ENCODE peak calls at places on chromosomes 16 and 17, in eight cellular contexts. One of them, this sample, is unnamed.

GRCh38 chr17:36901506-36901905 is 35.8 kb upstream of the LHX1 start:
- DNase-seq in IMR-90: peak; percentile 33
- DNase-seq in body of pancreas: no peak
- DNase-seq in A549: no peak
- DNase-seq in heart left ventricle: no peak
- DNase-seq in stomach: no peak
- DNase-seq in GM12878: no peak
- DNase-seq in transverse colon: no peak
- DNase-seq in this sample: no peak

GRCh38 chr17:82696916-82697807 is 1.3 kb downstream of the RAB40B start:
- DNase-seq in IMR-90: no peak
- DNase-seq in body of pancreas: no peak
- DNase-seq in A549: no peak
- DNase-seq in heart left ventricle: no peak
- DNase-seq in stomach: peak; percentile 34
- DNase-seq in GM12878: no peak
- DNase-seq in transverse colon: no peak
- DNase-seq in this sample: no peak

GRCh38 chr17:29341726-29342125 is 47.8 kb upstream of the NUFIP2 start:
- DNase-seq in IMR-90: peak; percentile 16
- DNase-seq in body of pancreas: no peak
- DNase-seq in A549: no peak
- DNase-seq in heart left ventricle: no peak
- DNase-seq in stomach: no peak
- DNase-seq in GM12878: no peak
- DNase-seq in transverse colon: no peak
- DNase-seq in this sample: no peak

GRCh38 chr17:73910216-73910615 is 266.0 kb upstream of the SDK2 start:
- DNase-seq in IMR-90: no peak
- DNase-seq in body of pancreas: no peak
- DNase-seq in A549: no peak
- DNase-seq in heart left ventricle: no peak
- DNase-seq in stomach: no peak
- DNase-seq in GM12878: no peak
- DNase-seq in transverse colon: no peak
- DNase-seq in this sample: no peak

GRCh38 chr17:4234406-4234805 is 29.4 kb downstream of the ANKFY1 start:
- DNase-seq in IMR-90: peak; percentile 31
- DNase-seq in body of pancreas: no peak
- DNase-seq in A549: no peak
- DNase-seq in heart left ventricle: no peak
- DNase-seq in stomach: no peak
- DNase-seq in GM12878: no peak
- DNase-seq in transverse colon: no peak
- DNase-seq in this sample: no peak

GRCh38 chr17:50301891-50302584 is 27.8 kb downstream of the TMEM92 start:
- DNase-seq in IMR-90: no peak
- DNase-seq in body of pancreas: no peak
- DNase-seq in A549: no peak
- DNase-seq in heart left ventricle: no peak
- DNase-seq in stomach: peak; percentile 79
- DNase-seq in GM12878: no peak
- DNase-seq in transverse colon: no peak
- DNase-seq in this sample: peak; percentile 8

GRCh38 chr16:27286446-27286845 is 17.9 kb upstream of the NSMCE1 start:
- DNase-seq in IMR-90: peak; percentile 97
- DNase-seq in body of pancreas: no peak
- DNase-seq in A549: peak; percentile 55
- DNase-seq in heart left ventricle: peak; percentile 33
- DNase-seq in stomach: no peak
- DNase-seq in GM12878: no peak
- DNase-seq in transverse colon: no peak
- DNase-seq in this sample: no peak

GRCh38 chr17:28577466-28577824 is 750 bp upstream of the ALDOC start:
- DNase-seq in IMR-90: no peak
- DNase-seq in body of pancreas: no peak
- DNase-seq in A549: no peak
- DNase-seq in heart left ventricle: no peak
- DNase-seq in stomach: no peak
- DNase-seq in GM12878: no peak
- DNase-seq in transverse colon: no peak
- DNase-seq in this sample: peak; percentile 43

GRCh38 chr16:86013867-86014266 is 114.9 kb downstream of the IRF8 start:
- DNase-seq in IMR-90: no peak
- DNase-seq in body of pancreas: no peak
- DNase-seq in A549: no peak
- DNase-seq in heart left ventricle: no peak
- DNase-seq in stomach: no peak
- DNase-seq in GM12878: no peak
- DNase-seq in transverse colon: no peak
- DNase-seq in this sample: no peak

GRCh38 chr16:18809165-18809564 is 7.8 kb upstream of the ARL6IP1 start:
- DNase-seq in IMR-90: no peak
- DNase-seq in body of pancreas: no peak
- DNase-seq in A549: no peak
- DNase-seq in heart left ventricle: no peak
- DNase-seq in stomach: no peak
- DNase-seq in GM12878: no peak
- DNase-seq in transverse colon: no peak
- DNase-seq in this sample: no peak

GRCh38 chr17:8324132-8324531 is 14.1 kb downstream of the ARHGEF15 start:
- DNase-seq in IMR-90: no peak
- DNase-seq in body of pancreas: no peak
- DNase-seq in A549: no peak
- DNase-seq in heart left ventricle: no peak
- DNase-seq in stomach: no peak
- DNase-seq in GM12878: no peak
- DNase-seq in transverse colon: no peak
- DNase-seq in this sample: no peak

GRCh38 chr17:8322078-8322477 is 12.0 kb downstream of the ARHGEF15 start:
- DNase-seq in IMR-90: no peak
- DNase-seq in body of pancreas: no peak
- DNase-seq in A549: no peak
- DNase-seq in heart left ventricle: no peak
- DNase-seq in stomach: no peak
- DNase-seq in GM12878: no peak
- DNase-seq in transverse colon: no peak
- DNase-seq in this sample: peak; percentile 50

GRCh38 chr17:8332128-8332527 is 7.5 kb upstream of the ODF4 start:
- DNase-seq in IMR-90: no peak
- DNase-seq in body of pancreas: no peak
- DNase-seq in A549: no peak
- DNase-seq in heart left ventricle: no peak
- DNase-seq in stomach: no peak
- DNase-seq in GM12878: no peak
- DNase-seq in transverse colon: no peak
- DNase-seq in this sample: no peak

GRCh38 chr17:8324913-8325312 is 14.7 kb upstream of the ODF4 start:
- DNase-seq in IMR-90: no peak
- DNase-seq in body of pancreas: no peak
- DNase-seq in A549: no peak
- DNase-seq in heart left ventricle: no peak
- DNase-seq in stomach: no peak
- DNase-seq in GM12878: no peak
- DNase-seq in transverse colon: no peak
- DNase-seq in this sample: no peak

GRCh38 chr17:8326591-8327583 is 12.8 kb upstream of the ODF4 start:
- DNase-seq in IMR-90: no peak
- DNase-seq in body of pancreas: peak; percentile 46
- DNase-seq in A549: no peak
- DNase-seq in heart left ventricle: peak; percentile 47
- DNase-seq in stomach: peak; percentile 37
- DNase-seq in GM12878: no peak
- DNase-seq in transverse colon: no peak
- DNase-seq in this sample: peak; percentile 54
- TF ChIP-seq POLR2A in IMR-90: no peak
- TF ChIP-seq POLR2A in body of pancreas: no peak
- TF ChIP-seq POLR2A in A549: no peak
- TF ChIP-seq POLR2A in heart left ventricle: no peak
- TF ChIP-seq POLR2A in stomach: no peak
- TF ChIP-seq POLR2A in GM12878: no peak
- TF ChIP-seq POLR2A in transverse colon: no peak
- TF ChIP-seq POLR2A in this sample: no peak

GRCh38 chr17:15652960-15653359 is 31.2 kb downstream of the TRIM16 start:
- DNase-seq in IMR-90: no peak
- DNase-seq in body of pancreas: no peak
- DNase-seq in A549: no peak
- DNase-seq in heart left ventricle: no peak
- DNase-seq in stomach: no peak
- DNase-seq in GM12878: no peak
- DNase-seq in transverse colon: no peak
- DNase-seq in this sample: no peak

GRCh38 chr17:15649861-15650391 is 30.4 kb upstream of the FBXW10B start:
- DNase-seq in IMR-90: peak; percentile 55
- DNase-seq in body of pancreas: peak; percentile 50
- DNase-seq in A549: peak; percentile 52
- DNase-seq in heart left ventricle: peak; percentile 35
- DNase-seq in stomach: peak; percentile 78
- DNase-seq in GM12878: no peak
- DNase-seq in transverse colon: peak; percentile 80
- DNase-seq in this sample: no peak

GRCh38 chr17:15648384-15648783 is 28.9 kb upstream of the FBXW10B start:
- DNase-seq in IMR-90: no peak
- DNase-seq in body of pancreas: no peak
- DNase-seq in A549: no peak
- DNase-seq in heart left ventricle: no peak
- DNase-seq in stomach: no peak
- DNase-seq in GM12878: no peak
- DNase-seq in transverse colon: no peak
- DNase-seq in this sample: no peak

GRCh38 chr17:15651001-15651582 is 31.6 kb upstream of the FBXW10B start:
- DNase-seq in IMR-90: no peak
- DNase-seq in body of pancreas: no peak
- DNase-seq in A549: no peak
- DNase-seq in heart left ventricle: peak; percentile 21
- DNase-seq in stomach: no peak
- DNase-seq in GM12878: no peak
- DNase-seq in transverse colon: peak; percentile 17
- DNase-seq in this sample: no peak

DNA sequence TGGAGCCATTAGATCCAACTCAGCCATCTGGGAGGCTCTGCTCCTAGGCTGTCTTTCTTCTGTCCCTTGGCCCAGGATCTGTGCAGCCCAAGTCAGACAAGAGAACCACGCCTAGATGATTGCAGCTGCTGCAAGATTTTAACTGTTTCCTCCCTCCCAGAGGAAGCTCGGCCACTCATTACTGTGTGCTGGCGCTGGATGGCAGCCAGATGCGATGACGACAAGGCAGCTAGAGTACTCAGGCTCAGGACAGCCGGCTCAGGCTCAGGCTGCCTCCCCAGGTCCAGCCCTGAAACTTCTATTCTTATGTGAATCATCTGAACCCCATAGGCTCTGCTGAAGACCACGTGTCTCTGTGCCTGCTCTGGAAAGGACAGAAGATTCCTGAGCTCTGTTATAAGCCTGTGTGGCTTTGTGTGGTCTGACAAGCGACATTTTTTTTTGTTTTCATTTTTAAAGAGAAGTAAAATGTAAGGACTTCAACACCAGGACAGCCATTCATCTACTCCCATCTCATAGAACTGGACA is 32.1 kb upstream of the FBXW10B start:
- DNase-seq in IMR-90: peak; percentile 99
- DNase-seq in body of pancreas: peak; percentile 83
- DNase-seq in A549: peak; percentile 96
- DNase-seq in heart left ventricle: peak; percentile 95
- DNase-seq in stomach: peak; percentile 91
- DNase-seq in GM12878: peak; percentile 33
- DNase-seq in transverse colon: peak; percentile 94
- DNase-seq in this sample: peak; percentile 89
- TF ChIP-seq POLR2A in IMR-90: peak; percentile 68
- TF ChIP-seq POLR2A in body of pancreas: no peak
- TF ChIP-seq POLR2A in A549: peak; percentile 70
- TF ChIP-seq POLR2A in heart left ventricle: peak; percentile 84
- TF ChIP-seq POLR2A in stomach: no peak
- TF ChIP-seq POLR2A in GM12878: no peak
- TF ChIP-seq POLR2A in transverse colon: peak; percentile 78
- TF ChIP-seq POLR2A in this sample: no peak

DNA sequence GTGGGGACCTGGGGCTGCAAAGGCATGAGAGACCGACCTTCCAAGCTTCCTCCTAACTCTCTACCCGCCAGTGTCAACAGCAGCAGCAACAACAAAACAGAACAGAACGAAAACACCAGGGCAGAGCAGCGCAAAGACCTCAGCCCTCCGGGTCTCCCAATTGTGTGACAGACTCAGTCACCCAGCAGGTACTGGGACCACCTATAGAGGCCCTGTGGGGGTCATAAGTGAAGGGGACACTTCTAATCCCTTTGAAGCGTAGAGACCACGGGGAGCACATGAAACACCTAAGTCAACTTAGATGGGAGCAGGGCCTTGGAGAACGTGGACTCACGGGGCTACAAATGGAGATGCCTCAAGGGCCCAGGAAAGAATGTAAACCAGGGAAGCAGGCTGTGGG is 12.6 kb upstream of the CCDC182 start:
- DNase-seq in IMR-90: no peak
- DNase-seq in body of pancreas: no peak
- DNase-seq in A549: no peak
- DNase-seq in heart left ventricle: no peak
- DNase-seq in stomach: no peak
- DNase-seq in GM12878: no peak
- DNase-seq in transverse colon: no peak
- DNase-seq in this sample: no peak
- TF ChIP-seq POLR2A in IMR-90: no peak
- TF ChIP-seq POLR2A in body of pancreas: no peak
- TF ChIP-seq POLR2A in A549: no peak
- TF ChIP-seq POLR2A in heart left ventricle: no peak
- TF ChIP-seq POLR2A in stomach: no peak
- TF ChIP-seq POLR2A in GM12878: no peak
- TF ChIP-seq POLR2A in transverse colon: no peak
- TF ChIP-seq POLR2A in this sample: no peak

DNA sequence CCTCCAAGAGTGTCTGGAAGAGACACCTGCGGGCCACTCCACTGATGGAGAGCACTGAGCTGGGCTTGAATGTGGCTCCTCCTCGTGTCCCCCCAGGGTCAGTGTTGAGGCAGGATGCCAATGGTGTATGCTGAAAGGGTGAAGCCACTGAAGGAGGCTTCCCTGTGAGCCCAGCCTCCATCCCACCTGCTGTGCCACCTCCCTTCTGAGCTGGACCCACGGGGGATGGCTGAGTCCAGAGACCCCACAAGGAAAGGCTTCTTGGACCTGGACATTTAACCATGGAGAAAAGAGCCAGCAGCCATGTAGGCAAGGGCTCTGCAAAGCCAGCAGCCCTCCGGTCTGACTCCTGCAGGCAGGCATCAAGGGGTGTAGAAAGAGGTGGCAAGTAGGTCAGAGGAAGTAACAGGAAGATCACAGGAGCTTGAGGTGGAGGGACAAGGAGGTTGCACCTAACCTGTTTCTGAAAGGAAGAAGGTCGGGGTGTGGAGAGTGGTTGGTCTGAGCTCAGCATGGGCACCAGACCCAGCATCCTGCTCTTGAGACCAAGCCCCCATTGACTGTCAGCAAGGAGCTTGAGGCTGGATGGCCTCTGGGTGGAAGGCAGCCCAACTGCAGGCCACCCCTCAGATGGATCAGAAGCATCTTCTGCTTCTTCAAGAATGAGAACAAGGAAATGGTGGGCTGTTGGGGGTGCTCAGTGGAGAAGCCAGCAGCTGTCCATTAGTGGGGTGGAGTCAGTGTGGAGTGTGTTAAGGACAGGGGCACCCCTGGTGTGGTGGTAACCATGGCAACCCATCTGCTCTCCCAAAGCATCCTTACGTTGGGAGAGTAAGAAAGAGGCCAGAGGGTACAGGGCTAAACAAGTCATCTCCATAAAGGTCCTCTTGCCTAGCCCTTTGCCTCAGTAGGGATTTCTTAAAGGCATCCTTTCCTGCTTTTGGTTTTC is 80.7 kb downstream of the PLD6 start:
- DNase-seq in IMR-90: no peak
- DNase-seq in body of pancreas: no peak
- DNase-seq in A549: no peak
- DNase-seq in heart left ventricle: no peak
- DNase-seq in stomach: no peak
- DNase-seq in GM12878: no peak
- DNase-seq in transverse colon: no peak
- DNase-seq in this sample: no peak
- TF ChIP-seq POLR2A in IMR-90: no peak
- TF ChIP-seq POLR2A in body of pancreas: no peak
- TF ChIP-seq POLR2A in A549: no peak
- TF ChIP-seq POLR2A in heart left ventricle: no peak
- TF ChIP-seq POLR2A in stomach: no peak
- TF ChIP-seq POLR2A in GM12878: no peak
- TF ChIP-seq POLR2A in transverse colon: no peak
- TF ChIP-seq POLR2A in this sample: no peak

This sample was measured in erythroblast.